ENCODE peak calls at places on chromosome 22, in six cellular contexts. Q is uterus; P is left ventricle myocardium inferior; H is CD8-positive, alpha-beta T cell; Y is A549; D is fibroblast of mammary gland. A is an unnamed sample.

GRCh38 chr22:27004434-27004833 is 347.0 kb downstream of the MIAT start:
- DNase-seq in Q (no peak), P (no peak), H (no peak), Y (no peak), D (peak; percentile 3), A (no peak)

GRCh38 chr22:39284142-39284980 is 35.1 kb downstream of the RPL3 start:
- DNase-seq in Q (no peak), P (no peak), H (no peak), Y (no peak), D (no peak), A (no peak)

GRCh38 chr22:26321469-26321913 is 107.6 kb upstream of the ASPHD2 start:
- DNase-seq in Q (no peak), P (peak; percentile 60), H (no peak), Y (peak; percentile 9), D (peak; percentile 64), A (no peak)

GRCh38 chr22:23212061-23213030 is 32.0 kb downstream of the BCR start:
- DNase-seq in Q (no peak), P (no peak), H (no peak), Y (no peak), D (no peak), A (no peak)

GRCh38 chr22:33116846-33117547 is 58.8 kb upstream of the SYN3 start:
- DNase-seq in Q (no peak), P (no peak), H (no peak), Y (no peak), D (no peak), A (no peak)

GRCh38 chr22:48603621-48604320 is 1223.9 kb downstream of the BRD1 start:
- DNase-seq in Q (no peak), P (no peak), H (no peak), Y (no peak), D (no peak), A (no peak)

GRCh38 chr22:22450343-22450839 is 58.2 kb downstream of the ZNF280B start:
- DNase-seq in Q (no peak), P (no peak), H (no peak), Y (no peak), D (peak; percentile 8), A (peak; percentile 78)

GRCh38 chr22:19817561-19818263 is 37.0 kb downstream of the GNB1L start:
- DNase-seq in Q (no peak), P (no peak), H (no peak), Y (no peak), D (no peak), A (no peak)

GRCh38 chr22:42863349-42863911 is 6.4 kb upstream of the ARFGAP3 start:
- DNase-seq in Q (no peak), P (no peak), H (no peak), Y (peak; percentile 39), D (peak; percentile 90), A (no peak)

GRCh38 chr22:48782817-48783511 is 1044.7 kb downstream of the BRD1 start:
- DNase-seq in Q (no peak), P (no peak), H (no peak), Y (no peak), D (no peak), A (peak; percentile 8)

GRCh38 chr22:43917523-43917922 is 6.1 kb upstream of the PNPLA3 start:
- DNase-seq in Q (no peak), P (no peak), H (no peak), Y (no peak), D (no peak), A (no peak)

GRCh38 chr22:32202539-32203180 is 2.2 kb downstream of the RFPL2 start:
- DNase-seq in Q (no peak), P (peak; percentile 26), H (no peak), Y (peak; percentile 78), D (peak; percentile 26), A (peak; percentile 35)

GRCh38 chr22:48536691-48537591 is 1290.7 kb downstream of the BRD1 start:
- DNase-seq in Q (no peak), P (no peak), H (no peak), Y (no peak), D (no peak), A (no peak)

GRCh38 chr22:42906605-42907338 is 49.7 kb upstream of the ARFGAP3 start:
- DNase-seq in Q (peak; percentile 68), P (peak; percentile 85), H (no peak), Y (no peak), D (peak; percentile 53), A (no peak)

GRCh38 chr22:31474743-31475142 is 14.9 kb downstream of the EIF4ENIF1 start:
- DNase-seq in Q (no peak), P (no peak), H (no peak), Y (no peak), D (peak; percentile 65), A (no peak)

GRCh38 chr22:24159650-24160049 is 21.6 kb upstream of the SUSD2 start:
- DNase-seq in Q (no peak), P (no peak), H (no peak), Y (no peak), D (no peak), A (no peak)

GRCh38 chr22:45689195-45689594 is 17.6 kb downstream of the ATXN10 start:
- DNase-seq in Q (no peak), P (no peak), H (no peak), Y (no peak), D (no peak), A (no peak)

GRCh38 chr22:48781868-48782267 is 1045.8 kb downstream of the BRD1 start:
- DNase-seq in Q (no peak), P (no peak), H (no peak), Y (no peak), D (no peak), A (no peak)

GRCh38 chr22:17912942-17913704 is 111.2 kb downstream of the MICAL3 start:
- DNase-seq in Q (no peak), P (no peak), H (no peak), Y (no peak), D (no peak), A (no peak)

GRCh38 chr22:39003165-39003638 is 10.9 kb upstream of the APOBEC3C start:
- DNase-seq in Q (peak; percentile 75), P (peak; percentile 61), H (peak; percentile 43), Y (peak; percentile 74), D (peak; percentile 87), A (peak; percentile 85)

GRCh38 chr22:24337894-24338645 is 67.4 kb downstream of the SPECC1L start:
- DNase-seq in Q (no peak), P (no peak), H (no peak), Y (no peak), D (no peak), A (no peak)

GRCh38 chr22:38936562-38936961 is 20.8 kb upstream of the APOBEC3A start:
- DNase-seq in Q (no peak), P (no peak), H (no peak), Y (no peak), D (no peak), A (no peak)

GRCh38 chr22:32623943-32624342 is 149.3 kb downstream of the FBXO7 start:
- DNase-seq in Q (peak; percentile 83), P (peak; percentile 61), H (no peak), Y (no peak), D (peak; percentile 91), A (no peak)

GRCh38 chr22:35684270-35684700 is 33.4 kb upstream of the APOL5 start:
- DNase-seq in Q (no peak), P (no peak), H (no peak), Y (peak; percentile 25), D (peak; percentile 66), A (no peak)
- TF ChIP-seq CTCF in Q (no peak), P (peak; percentile 44), H (no peak), Y (no peak), D (peak; percentile 42), A (no peak)

DNA sequence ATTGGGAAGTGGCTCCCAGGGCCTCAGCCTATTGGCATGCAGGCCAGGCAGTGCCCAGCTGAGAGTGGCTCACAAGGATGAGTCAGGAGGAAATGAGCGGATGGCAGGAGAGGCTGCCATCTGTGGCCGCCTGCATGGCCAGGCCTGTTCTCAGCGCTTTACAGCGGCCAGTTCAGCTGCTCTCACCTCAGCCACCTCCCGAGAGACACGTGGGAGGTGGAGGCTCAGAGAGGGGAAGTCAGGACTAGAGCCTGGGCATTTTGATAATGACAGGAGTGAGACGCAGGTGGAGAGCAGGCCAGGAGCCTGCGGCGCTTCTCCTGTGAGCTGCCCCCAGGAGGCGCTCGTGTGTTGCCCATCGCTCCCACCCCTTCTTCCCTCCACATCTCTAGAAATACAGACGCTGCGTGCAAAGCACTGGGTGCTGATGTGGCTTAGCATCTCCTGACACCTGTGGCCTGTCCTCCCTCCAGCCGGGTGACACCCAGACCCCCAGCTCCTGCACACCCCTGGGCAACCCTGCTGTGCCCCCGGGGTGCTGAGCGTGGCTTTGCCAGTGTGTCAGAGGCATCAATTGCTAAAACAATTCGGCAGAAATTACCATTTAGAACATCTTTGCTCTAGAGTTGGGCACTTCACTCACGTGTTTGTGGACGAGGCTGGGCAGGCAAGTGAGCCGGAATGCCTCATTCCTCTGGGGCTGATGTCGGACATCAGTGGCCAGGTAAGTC is 21.4 kb upstream of the PANX2 start:
- DNase-seq in Q (no peak), P (peak; percentile 46), H (peak; percentile 62), Y (peak; percentile 67), D (peak; percentile 38), A (peak; percentile 92)
- TF ChIP-seq CTCF in Q (peak; percentile 41), P (peak; percentile 77), H (peak; percentile 82), Y (peak; percentile 74), D (peak; percentile 51), A (peak; percentile 87)

GRCh38 chr22:28091486-28091885 is 172.4 kb upstream of the PITPNB start:
- DNase-seq in Q (no peak), P (no peak), H (no peak), Y (no peak), D (no peak), A (no peak)
- TF ChIP-seq CTCF in Q (no peak), P (no peak), H (no peak), Y (no peak), D (no peak), A (no peak)

GRCh38 chr22:47125603-47126002 is 363.2 kb downstream of the TBC1D22A start:
- DNase-seq in Q (no peak), P (no peak), H (no peak), Y (peak; percentile 27), D (peak; percentile 6), A (no peak)
- TF ChIP-seq CTCF in Q (no peak), P (no peak), H (no peak), Y (peak; percentile 24), D (peak; percentile 7), A (no peak)

GRCh38 chr22:46845281-46846153 is 83.1 kb downstream of the TBC1D22A start:
- DNase-seq in Q (no peak), P (no peak), H (no peak), Y (peak; percentile 12), D (peak; percentile 68), A (no peak)
- TF ChIP-seq CTCF in Q (peak; percentile 59), P (peak; percentile 59), H (no peak), Y (peak; percentile 28), D (peak; percentile 61), A (no peak)

GRCh38 chr22:40671369-40671768 is 7.9 kb upstream of the MCHR1 start:
- DNase-seq in Q (no peak), P (no peak), H (no peak), Y (no peak), D (no peak), A (no peak)
- TF ChIP-seq CTCF in Q (no peak), P (no peak), H (no peak), Y (no peak), D (no peak), A (no peak)